ENCODE peak calls at places on chromosomes 3 and 15, in seven cellular contexts. Y is lung, D is ovary, J is stomach, O is NCI-H446, S is EH, C is T-helper 22 cell. I is an unnamed sample.

GRCh38 chr3:125332504-125332903 is 42.6 kb downstream of the ZNF148 start:
- DNase-seq in C (no peak), D (no peak), J (no peak), S (no peak), O (no peak), Y (no peak), I (no peak)

GRCh38 chr15:57522148-57522547 is 69.6 kb upstream of the MYZAP start:
- DNase-seq in S (no peak), Y (no peak), D (no peak), O (peak; percentile 53), C (no peak), J (peak; percentile 78), I (no peak)

GRCh38 chr3:137204409-137204808 is 246.6 kb downstream of the IL20RB start:
- DNase-seq in C (no peak), O (no peak), S (no peak), Y (no peak), J (no peak), D (no peak), I (no peak)

GRCh38 chr3:45139372-45139894 is 6.7 kb downstream of the CDCP1 start:
- DNase-seq in C (no peak), Y (no peak), J (no peak), S (no peak), D (no peak), O (no peak), I (no peak)

GRCh38 chr15:45265506-45265905 is 13.5 kb downstream of the SLC28A2 start:
- DNase-seq in Y (no peak), C (no peak), J (no peak), S (no peak), O (no peak), D (no peak), I (no peak)

GRCh38 chr3:32544894-32545293 is 25.8 kb downstream of the DYNC1LI1 start:
- DNase-seq in C (no peak), O (no peak), J (no peak), S (peak; percentile 9), Y (no peak), D (no peak), I (no peak)

GRCh38 chr3:377158-377561 is 180.6 kb downstream of the CHL1 start:
- DNase-seq in O (peak; percentile 7), Y (no peak), D (no peak), J (no peak), S (no peak), C (no peak), I (no peak)

GRCh38 chr15:82530606-82531379 is 9.5 kb downstream of the RPS17 start:
- DNase-seq in D (peak; percentile 66), C (peak; percentile 40), Y (peak; percentile 70), S (peak; percentile 68), O (no peak), J (peak; percentile 87), I (no peak)

GRCh38 chr3:24475945-24476344 is 18.7 kb downstream of the THRB start:
- DNase-seq in J (no peak), S (no peak), O (peak; percentile 9), D (no peak), C (no peak), Y (no peak), I (no peak)

GRCh38 chr3:195015021-195015420 is 255.9 kb downstream of the XXYLT1 start:
- DNase-seq in S (no peak), C (no peak), D (no peak), Y (no peak), J (no peak), O (no peak), I (no peak)

GRCh38 chr15:89138999-89139612 is 50.9 kb downstream of the ABHD2 start:
- DNase-seq in S (peak; percentile 84), J (no peak), O (no peak), D (no peak), Y (no peak), C (no peak), I (no peak)

GRCh38 chr15:39172380-39173281 is 408.2 kb upstream of the THBS1 start:
- DNase-seq in J (no peak), O (no peak), C (no peak), Y (no peak), D (peak; percentile 50), S (peak; percentile 78), I (no peak)

GRCh38 chr3:15292765-15293522 is 39.4 kb downstream of the SH3BP5 start:
- DNase-seq in J (no peak), D (peak; percentile 72), Y (no peak), C (no peak), O (no peak), S (peak; percentile 85), I (no peak)

GRCh38 chr3:50003766-50004278 is 63.9 kb downstream of the RBM6 start:
- DNase-seq in Y (no peak), O (no peak), C (no peak), J (no peak), S (peak; percentile 28), D (no peak), I (no peak)

GRCh38 chr3:124812291-124813265 is 74.6 kb downstream of the ITGB5 start:
- DNase-seq in D (peak; percentile 72), O (peak; percentile 93), C (no peak), J (peak; percentile 64), S (peak; percentile 96), Y (peak; percentile 57), I (peak; percentile 91)

GRCh38 chr3:11290743-11291680 is 18.8 kb downstream of the ATG7 start:
- DNase-seq in C (peak; percentile 14), S (peak; percentile 83), D (no peak), Y (no peak), J (no peak), O (no peak), I (no peak)

GRCh38 chr3:154193174-154193573 is 72.0 kb downstream of the ARHGEF26 start:
- DNase-seq in O (no peak), Y (no peak), D (no peak), J (no peak), C (no peak), S (no peak), I (no peak)

GRCh38 chr3:99376926-99377325 is 261.5 kb upstream of the COL8A1 start:
- DNase-seq in D (no peak), J (no peak), S (no peak), O (no peak), Y (no peak), C (no peak), I (no peak)

GRCh38 chr3:150372320-150373118 is 35.6 kb upstream of the TSC22D2 start:
- DNase-seq in O (no peak), J (no peak), S (peak; percentile 62), C (no peak), Y (no peak), D (no peak), I (no peak)

GRCh38 chr3:65810277-65810676 is 228.4 kb downstream of the MAGI1 start:
- DNase-seq in O (no peak), D (no peak), J (no peak), Y (no peak), C (no peak), S (no peak), I (no peak)

GRCh38 chr3:197023241-197023997 is 6.2 kb downstream of the MELTF start:
- DNase-seq in D (no peak), C (no peak), Y (no peak), S (no peak), J (no peak), O (peak; percentile 53), I (no peak)

GRCh38 chr3:190458040-190458439 is 8.3 kb upstream of the TMEM207 start:
- DNase-seq in S (peak; percentile 38), D (no peak), J (no peak), C (no peak), O (no peak), Y (no peak), I (no peak)

GRCh38 chr15:68561901-68562300 is 16.9 kb upstream of the CORO2B start:
- DNase-seq in D (no peak), O (no peak), Y (no peak), C (no peak), S (no peak), J (no peak), I (no peak)

GRCh38 chr15:69578252-69578651 is 125.6 kb downstream of the RPLP1 start:
- DNase-seq in O (no peak), C (no peak), Y (no peak), D (no peak), J (no peak), S (no peak), I (no peak)

GRCh38 chr15:40291088-40291574 is 8.3 kb upstream of the ANKRD63 start:
- DNase-seq in D (no peak), Y (peak; percentile 47), O (no peak), S (peak; percentile 69), C (no peak), J (peak; percentile 64), I (no peak)

GRCh38 chr15:73921257-73921890 is 4.9 kb upstream of the LOXL1 start:
- DNase-seq in J (no peak), D (no peak), Y (no peak), S (no peak), O (peak; percentile 22), C (no peak), I (no peak)

GRCh38 chr3:13823692-13824091 is 56.2 kb downstream of the WNT7A start:
- DNase-seq in D (no peak), J (no peak), Y (no peak), O (no peak), S (no peak), C (no peak), I (no peak)

GRCh38 chr3:145550522-145550921 is 610.5 kb downstream of the PLOD2 start:
- DNase-seq in O (no peak), S (no peak), D (no peak), J (no peak), Y (no peak), C (no peak), I (no peak)

GRCh38 chr15:82103500-82103899 is 57.7 kb upstream of the MEX3B start:
- DNase-seq in D (no peak), S (no peak), Y (no peak), J (no peak), O (peak; percentile 18), C (no peak), I (no peak)

GRCh38 chr15:98616397-98616796 is 31.9 kb upstream of the IGF1R start:
- DNase-seq in Y (peak; percentile 16), S (no peak), O (no peak), C (no peak), J (no peak), D (no peak), I (no peak)

GRCh38 chr15:33211409-33211808 is 16.9 kb upstream of the FMN1 start:
- DNase-seq in Y (no peak), D (no peak), C (no peak), J (peak; percentile 40), O (no peak), S (peak; percentile 11), I (no peak)

GRCh38 chr3:10546887-10547286 is 41.5 kb upstream of the ATP2B2 start:
- DNase-seq in S (no peak), C (no peak), O (no peak), J (no peak), D (no peak), Y (no peak), I (no peak)

GRCh38 chr3:195907730-195908438 is 467 bp downstream of the TNK2 start:
- DNase-seq in D (no peak), O (peak; percentile 28), S (peak; percentile 47), Y (peak; percentile 56), C (peak; percentile 58), J (peak; percentile 51), I (no peak)

GRCh38 chr3:37646865-37647264 is 214.8 kb upstream of the CTDSPL start:
- DNase-seq in S (no peak), C (no peak), D (no peak), Y (no peak), O (no peak), J (no peak), I (no peak)

GRCh38 chr15:72585659-72586058 is 68.8 kb upstream of the GOLGA6B start:
- DNase-seq in S (peak; percentile 31), O (no peak), C (no peak), J (no peak), Y (no peak), D (no peak), I (no peak)

GRCh38 chr15:57541805-57542504 is 49.7 kb upstream of the MYZAP start:
- DNase-seq in D (peak; percentile 72), Y (peak; percentile 69), O (peak; percentile 69), J (peak; percentile 72), S (peak; percentile 76), C (no peak), I (peak; percentile 18)

GRCh38 chr3:5565026-5565425 is 377.5 kb downstream of the EDEM1 start:
- DNase-seq in Y (no peak), J (no peak), C (no peak), S (no peak), D (no peak), O (no peak), I (no peak)

GRCh38 chr15:48279608-48280007 is 51.6 kb upstream of the DUT start:
- DNase-seq in S (no peak), J (no peak), Y (no peak), O (peak; percentile 9), D (no peak), C (no peak), I (no peak)